ENCODE peak calls at places on chromosomes 2 and 18, in eight cellular contexts. One of them, this sample, is unnamed.

GRCh38 chr2:102514061-102514785 is 41.2 kb downstream of the SLC9A4 start:
- DNase-seq in T follicular helper cell: no peak
- DNase-seq in globus pallidus: no peak
- DNase-seq in neuronal stem cell: no peak
- DNase-seq in fibroblast of lung: peak; percentile 93
- DNase-seq in AG08396: peak; percentile 78
- DNase-seq in T-cell: no peak
- DNase-seq in MCF 10A: peak; percentile 95
- DNase-seq in this sample: peak; percentile 81

GRCh38 chr18:35469696-35470095 is 28.1 kb downstream of the INO80C start:
- DNase-seq in T follicular helper cell: no peak
- DNase-seq in globus pallidus: no peak
- DNase-seq in neuronal stem cell: no peak
- DNase-seq in fibroblast of lung: no peak
- DNase-seq in AG08396: no peak
- DNase-seq in T-cell: no peak
- DNase-seq in MCF 10A: no peak
- DNase-seq in this sample: no peak

GRCh38 chr18:9475643-9476580 is 599 bp downstream of the RALBP1 start:
- DNase-seq in T follicular helper cell: peak; percentile 31
- DNase-seq in globus pallidus: peak; percentile 15
- DNase-seq in neuronal stem cell: no peak
- DNase-seq in fibroblast of lung: peak; percentile 38
- DNase-seq in AG08396: peak; percentile 51
- DNase-seq in T-cell: no peak
- DNase-seq in MCF 10A: peak; percentile 37
- DNase-seq in this sample: peak; percentile 4

GRCh38 chr2:2519381-2519780 is 188.3 kb upstream of the MYT1L start:
- DNase-seq in T follicular helper cell: no peak
- DNase-seq in globus pallidus: no peak
- DNase-seq in neuronal stem cell: no peak
- DNase-seq in fibroblast of lung: no peak
- DNase-seq in AG08396: no peak
- DNase-seq in T-cell: no peak
- DNase-seq in MCF 10A: no peak
- DNase-seq in this sample: no peak

GRCh38 chr2:163734911-163735691 is 707 bp downstream of the FIGN start:
- DNase-seq in T follicular helper cell: no peak
- DNase-seq in globus pallidus: peak; percentile 70
- DNase-seq in neuronal stem cell: peak; percentile 51
- DNase-seq in fibroblast of lung: peak; percentile 41
- DNase-seq in AG08396: peak; percentile 7
- DNase-seq in T-cell: no peak
- DNase-seq in MCF 10A: peak; percentile 54
- DNase-seq in this sample: no peak

GRCh38 chr2:120287183-120288015 is 34.7 kb downstream of the RALB start:
- DNase-seq in T follicular helper cell: no peak
- DNase-seq in globus pallidus: no peak
- DNase-seq in neuronal stem cell: no peak
- DNase-seq in fibroblast of lung: peak; percentile 91
- DNase-seq in AG08396: peak; percentile 74
- DNase-seq in T-cell: no peak
- DNase-seq in MCF 10A: peak; percentile 53
- DNase-seq in this sample: peak; percentile 94

GRCh38 chr18:59799383-59800015 is 100.3 kb upstream of the PMAIP1 start:
- DNase-seq in T follicular helper cell: no peak
- DNase-seq in globus pallidus: no peak
- DNase-seq in neuronal stem cell: no peak
- DNase-seq in fibroblast of lung: no peak
- DNase-seq in AG08396: no peak
- DNase-seq in T-cell: no peak
- DNase-seq in MCF 10A: no peak
- DNase-seq in this sample: no peak

GRCh38 chr2:149598014-149598395 is 10.4 kb upstream of the MMADHC start:
- DNase-seq in T follicular helper cell: no peak
- DNase-seq in globus pallidus: no peak
- DNase-seq in neuronal stem cell: no peak
- DNase-seq in fibroblast of lung: peak; percentile 17
- DNase-seq in AG08396: no peak
- DNase-seq in T-cell: no peak
- DNase-seq in MCF 10A: no peak
- DNase-seq in this sample: peak; percentile 16

GRCh38 chr2:15771124-15771523 is 169.2 kb upstream of the MYCN start:
- DNase-seq in T follicular helper cell: no peak
- DNase-seq in globus pallidus: no peak
- DNase-seq in neuronal stem cell: no peak
- DNase-seq in fibroblast of lung: no peak
- DNase-seq in AG08396: no peak
- DNase-seq in T-cell: no peak
- DNase-seq in MCF 10A: no peak
- DNase-seq in this sample: no peak

GRCh38 chr18:76258209-76258608 is 236.8 kb downstream of the ZNF516 start:
- DNase-seq in T follicular helper cell: no peak
- DNase-seq in globus pallidus: no peak
- DNase-seq in neuronal stem cell: no peak
- DNase-seq in fibroblast of lung: peak; percentile 66
- DNase-seq in AG08396: no peak
- DNase-seq in T-cell: no peak
- DNase-seq in MCF 10A: peak; percentile 31
- DNase-seq in this sample: no peak

GRCh38 chr18:79863946-79864725 is 66.4 kb downstream of the KCNG2 start:
- DNase-seq in T follicular helper cell: no peak
- DNase-seq in globus pallidus: no peak
- DNase-seq in neuronal stem cell: no peak
- DNase-seq in fibroblast of lung: no peak
- DNase-seq in AG08396: no peak
- DNase-seq in T-cell: no peak
- DNase-seq in MCF 10A: no peak
- DNase-seq in this sample: no peak

GRCh38 chr18:9403795-9404564 is 69.4 kb downstream of the TWSG1 start:
- DNase-seq in T follicular helper cell: no peak
- DNase-seq in globus pallidus: no peak
- DNase-seq in neuronal stem cell: no peak
- DNase-seq in fibroblast of lung: no peak
- DNase-seq in AG08396: no peak
- DNase-seq in T-cell: no peak
- DNase-seq in MCF 10A: no peak
- DNase-seq in this sample: no peak

GRCh38 chr18:48328473-48329205 is 80.5 kb downstream of the ZBTB7C start:
- DNase-seq in T follicular helper cell: no peak
- DNase-seq in globus pallidus: no peak
- DNase-seq in neuronal stem cell: no peak
- DNase-seq in fibroblast of lung: peak; percentile 87
- DNase-seq in AG08396: no peak
- DNase-seq in T-cell: no peak
- DNase-seq in MCF 10A: peak; percentile 26
- DNase-seq in this sample: peak; percentile 29

GRCh38 chr2:70977605-70978205 is 725 bp upstream of the ANKRD53 start:
- DNase-seq in T follicular helper cell: no peak
- DNase-seq in globus pallidus: no peak
- DNase-seq in neuronal stem cell: no peak
- DNase-seq in fibroblast of lung: peak; percentile 85
- DNase-seq in AG08396: peak; percentile 88
- DNase-seq in T-cell: no peak
- DNase-seq in MCF 10A: peak; percentile 81
- DNase-seq in this sample: peak; percentile 95

GRCh38 chr2:27901219-27901618 is 10.7 kb downstream of the BABAM2 start:
- DNase-seq in T follicular helper cell: no peak
- DNase-seq in globus pallidus: no peak
- DNase-seq in neuronal stem cell: no peak
- DNase-seq in fibroblast of lung: peak; percentile 55
- DNase-seq in AG08396: no peak
- DNase-seq in T-cell: no peak
- DNase-seq in MCF 10A: peak; percentile 31
- DNase-seq in this sample: no peak

GRCh38 chr2:174026122-174026845 is 61.1 kb upstream of the SP3 start:
- DNase-seq in T follicular helper cell: no peak
- DNase-seq in globus pallidus: no peak
- DNase-seq in neuronal stem cell: no peak
- DNase-seq in fibroblast of lung: peak; percentile 88
- DNase-seq in AG08396: no peak
- DNase-seq in T-cell: no peak
- DNase-seq in MCF 10A: no peak
- DNase-seq in this sample: peak; percentile 51

GRCh38 chr2:142865924-142866323 is 11.5 kb upstream of the KYNU start:
- DNase-seq in T follicular helper cell: no peak
- DNase-seq in globus pallidus: peak; percentile 35
- DNase-seq in neuronal stem cell: no peak
- DNase-seq in fibroblast of lung: no peak
- DNase-seq in AG08396: no peak
- DNase-seq in T-cell: no peak
- DNase-seq in MCF 10A: no peak
- DNase-seq in this sample: no peak

GRCh38 chr2:160275646-160276045 is 75.6 kb upstream of the ITGB6 start:
- DNase-seq in T follicular helper cell: no peak
- DNase-seq in globus pallidus: no peak
- DNase-seq in neuronal stem cell: no peak
- DNase-seq in fibroblast of lung: no peak
- DNase-seq in AG08396: no peak
- DNase-seq in T-cell: no peak
- DNase-seq in MCF 10A: no peak
- DNase-seq in this sample: no peak

GRCh38 chr2:10094271-10094814 is 14.1 kb upstream of the CYS1 start:
- DNase-seq in T follicular helper cell: no peak
- DNase-seq in globus pallidus: no peak
- DNase-seq in neuronal stem cell: no peak
- DNase-seq in fibroblast of lung: no peak
- DNase-seq in AG08396: no peak
- DNase-seq in T-cell: no peak
- DNase-seq in MCF 10A: no peak
- DNase-seq in this sample: no peak

GRCh38 chr18:1659190-1659589 is 754.5 kb downstream of the ADCYAP1 start:
- DNase-seq in T follicular helper cell: no peak
- DNase-seq in globus pallidus: no peak
- DNase-seq in neuronal stem cell: no peak
- DNase-seq in fibroblast of lung: no peak
- DNase-seq in AG08396: no peak
- DNase-seq in T-cell: no peak
- DNase-seq in MCF 10A: no peak
- DNase-seq in this sample: no peak

GRCh38 chr18:60413944-60414547 is 41.5 kb upstream of the MC4R start:
- DNase-seq in T follicular helper cell: no peak
- DNase-seq in globus pallidus: no peak
- DNase-seq in neuronal stem cell: no peak
- DNase-seq in fibroblast of lung: peak; percentile 3
- DNase-seq in AG08396: no peak
- DNase-seq in T-cell: no peak
- DNase-seq in MCF 10A: peak; percentile 20
- DNase-seq in this sample: peak; percentile 2

GRCh38 chr18:69998523-69998987 is 50.9 kb upstream of the CD226 start:
- DNase-seq in T follicular helper cell: no peak
- DNase-seq in globus pallidus: no peak
- DNase-seq in neuronal stem cell: no peak
- DNase-seq in fibroblast of lung: no peak
- DNase-seq in AG08396: no peak
- DNase-seq in T-cell: no peak
- DNase-seq in MCF 10A: no peak
- DNase-seq in this sample: no peak